ENCODE peak calls at places on chromosomes 11 and 22, in seven cellular contexts. One of them, this sample, is unnamed.

GRCh38 chr22:20904008-20904979 is 12.9 kb upstream of the CRKL start:
- DNase-seq in HTR-8/SVneo: peak; percentile 43
- DNase-seq in H9: no peak
- DNase-seq in T-helper 2 cell: no peak
- DNase-seq in smooth muscle cell of the brain vasculature: no peak
- DNase-seq in brain microvascular endothelial cell: peak; percentile 87
- DNase-seq in activated naive CD4-positive, alpha-beta T cell: no peak
- DNase-seq in this sample: peak; percentile 95

GRCh38 chr11:74739546-74740270 is 8.5 kb upstream of the CHRDL2 start:
- DNase-seq in HTR-8/SVneo: peak; percentile 85
- DNase-seq in T-helper 2 cell: no peak
- DNase-seq in smooth muscle cell of the brain vasculature: no peak
- DNase-seq in activated naive CD4-positive, alpha-beta T cell: no peak
- DNase-seq in brain microvascular endothelial cell: peak; percentile 35
- DNase-seq in H9: peak; percentile 73
- DNase-seq in this sample: peak; percentile 63

GRCh38 chr11:88280673-88281316 is 56.7 kb downstream of the CTSC start:
- DNase-seq in activated naive CD4-positive, alpha-beta T cell: no peak
- DNase-seq in H9: no peak
- DNase-seq in HTR-8/SVneo: no peak
- DNase-seq in brain microvascular endothelial cell: no peak
- DNase-seq in T-helper 2 cell: no peak
- DNase-seq in smooth muscle cell of the brain vasculature: no peak
- DNase-seq in this sample: no peak

GRCh38 chr11:60469723-60470122 is 14.1 kb downstream of the MS4A1 start:
- DNase-seq in brain microvascular endothelial cell: no peak
- DNase-seq in smooth muscle cell of the brain vasculature: no peak
- DNase-seq in activated naive CD4-positive, alpha-beta T cell: no peak
- DNase-seq in T-helper 2 cell: no peak
- DNase-seq in HTR-8/SVneo: no peak
- DNase-seq in H9: no peak
- DNase-seq in this sample: no peak

GRCh38 chr22:24845036-24845918 is 39.3 kb downstream of the SGSM1 start:
- DNase-seq in T-helper 2 cell: no peak
- DNase-seq in H9: no peak
- DNase-seq in HTR-8/SVneo: no peak
- DNase-seq in smooth muscle cell of the brain vasculature: no peak
- DNase-seq in brain microvascular endothelial cell: no peak
- DNase-seq in activated naive CD4-positive, alpha-beta T cell: no peak
- DNase-seq in this sample: no peak

GRCh38 chr11:19316434-19316833 is 75.7 kb upstream of the E2F8 start:
- DNase-seq in smooth muscle cell of the brain vasculature: no peak
- DNase-seq in HTR-8/SVneo: no peak
- DNase-seq in brain microvascular endothelial cell: no peak
- DNase-seq in H9: no peak
- DNase-seq in activated naive CD4-positive, alpha-beta T cell: no peak
- DNase-seq in T-helper 2 cell: no peak
- DNase-seq in this sample: no peak

GRCh38 chr22:25645266-25645665 is 80.8 kb downstream of the GRK3 start:
- DNase-seq in HTR-8/SVneo: no peak
- DNase-seq in activated naive CD4-positive, alpha-beta T cell: no peak
- DNase-seq in T-helper 2 cell: no peak
- DNase-seq in brain microvascular endothelial cell: peak; percentile 34
- DNase-seq in H9: no peak
- DNase-seq in smooth muscle cell of the brain vasculature: no peak
- DNase-seq in this sample: no peak

GRCh38 chr22:33780761-33781160 is 139.5 kb downstream of the LARGE1 start:
- DNase-seq in brain microvascular endothelial cell: no peak
- DNase-seq in activated naive CD4-positive, alpha-beta T cell: no peak
- DNase-seq in T-helper 2 cell: no peak
- DNase-seq in smooth muscle cell of the brain vasculature: no peak
- DNase-seq in H9: no peak
- DNase-seq in HTR-8/SVneo: no peak
- DNase-seq in this sample: no peak

GRCh38 chr22:17945156-17945850 is 79.1 kb downstream of the MICAL3 start:
- DNase-seq in brain microvascular endothelial cell: no peak
- DNase-seq in HTR-8/SVneo: no peak
- DNase-seq in activated naive CD4-positive, alpha-beta T cell: no peak
- DNase-seq in H9: no peak
- DNase-seq in T-helper 2 cell: no peak
- DNase-seq in smooth muscle cell of the brain vasculature: no peak
- DNase-seq in this sample: no peak

GRCh38 chr11:72821221-72821919 is 7.2 kb downstream of the ATG16L2 start:
- DNase-seq in T-helper 2 cell: no peak
- DNase-seq in HTR-8/SVneo: no peak
- DNase-seq in smooth muscle cell of the brain vasculature: no peak
- DNase-seq in H9: peak; percentile 61
- DNase-seq in activated naive CD4-positive, alpha-beta T cell: no peak
- DNase-seq in brain microvascular endothelial cell: no peak
- DNase-seq in this sample: no peak

GRCh38 chr11:462107-462890 is 12.2 kb downstream of the PTDSS2 start:
- DNase-seq in HTR-8/SVneo: no peak
- DNase-seq in H9: no peak
- DNase-seq in brain microvascular endothelial cell: no peak
- DNase-seq in activated naive CD4-positive, alpha-beta T cell: no peak
- DNase-seq in T-helper 2 cell: no peak
- DNase-seq in smooth muscle cell of the brain vasculature: no peak
- DNase-seq in this sample: no peak

GRCh38 chr22:29393019-29393608 is 4.7 kb upstream of the AP1B1 start:
- DNase-seq in T-helper 2 cell: no peak
- DNase-seq in H9: peak; percentile 8
- DNase-seq in HTR-8/SVneo: no peak
- DNase-seq in smooth muscle cell of the brain vasculature: no peak
- DNase-seq in brain microvascular endothelial cell: no peak
- DNase-seq in activated naive CD4-positive, alpha-beta T cell: no peak
- DNase-seq in this sample: no peak

GRCh38 chr11:134363592-134363991 is 31.8 kb downstream of the GLB1L2 start:
- DNase-seq in brain microvascular endothelial cell: no peak
- DNase-seq in smooth muscle cell of the brain vasculature: no peak
- DNase-seq in H9: no peak
- DNase-seq in activated naive CD4-positive, alpha-beta T cell: no peak
- DNase-seq in T-helper 2 cell: no peak
- DNase-seq in HTR-8/SVneo: no peak
- DNase-seq in this sample: no peak

GRCh38 chr11:130606181-130606580 is 157.7 kb downstream of the ADAMTS15 start:
- DNase-seq in HTR-8/SVneo: no peak
- DNase-seq in T-helper 2 cell: no peak
- DNase-seq in activated naive CD4-positive, alpha-beta T cell: no peak
- DNase-seq in brain microvascular endothelial cell: no peak
- DNase-seq in smooth muscle cell of the brain vasculature: no peak
- DNase-seq in H9: no peak
- DNase-seq in this sample: no peak

GRCh38 chr11:96146765-96147164 is 196.2 kb downstream of the MAML2 start:
- DNase-seq in activated naive CD4-positive, alpha-beta T cell: no peak
- DNase-seq in brain microvascular endothelial cell: no peak
- DNase-seq in H9: no peak
- DNase-seq in smooth muscle cell of the brain vasculature: no peak
- DNase-seq in T-helper 2 cell: no peak
- DNase-seq in HTR-8/SVneo: no peak
- DNase-seq in this sample: no peak

GRCh38 chr11:93002380-93002779 is 32.9 kb downstream of the MTNR1B start:
- DNase-seq in brain microvascular endothelial cell: no peak
- DNase-seq in activated naive CD4-positive, alpha-beta T cell: no peak
- DNase-seq in T-helper 2 cell: no peak
- DNase-seq in smooth muscle cell of the brain vasculature: no peak
- DNase-seq in HTR-8/SVneo: no peak
- DNase-seq in H9: no peak
- DNase-seq in this sample: no peak

GRCh38 chr22:48883211-48883960 is 944.3 kb downstream of the BRD1 start:
- DNase-seq in smooth muscle cell of the brain vasculature: no peak
- DNase-seq in activated naive CD4-positive, alpha-beta T cell: no peak
- DNase-seq in T-helper 2 cell: no peak
- DNase-seq in brain microvascular endothelial cell: no peak
- DNase-seq in H9: no peak
- DNase-seq in HTR-8/SVneo: no peak
- DNase-seq in this sample: no peak

GRCh38 chr11:46718155-46719019 is 626 bp upstream of the F2 start:
- DNase-seq in activated naive CD4-positive, alpha-beta T cell: no peak
- DNase-seq in HTR-8/SVneo: no peak
- DNase-seq in T-helper 2 cell: no peak
- DNase-seq in brain microvascular endothelial cell: no peak
- DNase-seq in smooth muscle cell of the brain vasculature: no peak
- DNase-seq in H9: no peak
- DNase-seq in this sample: no peak